ENCODE peak calls at places on chromosomes 2 and 18, in six cellular contexts. One of them, this sample, is unnamed. For H3K9me3, the result is how much of the 10 kb centered on the place peaks cover.

GRCh38 chr2:167733750-167734149 is 513.6 kb downstream of the STK39 start:
- DNase-seq in IMR-90: peak
- DNase-seq in mesenchymal stem cell: peak
- DNase-seq in H1: no peak
- DNase-seq in trophoblast cell: no peak
- DNase-seq in neuronal stem cell: no peak
- DNase-seq in this sample: no peak

GRCh38 chr2:195758846-195759245 is 101.8 kb downstream of the SLC39A10 start:
- DNase-seq in IMR-90: no peak
- DNase-seq in mesenchymal stem cell: no peak
- DNase-seq in H1: no peak
- DNase-seq in trophoblast cell: no peak
- DNase-seq in neuronal stem cell: no peak
- DNase-seq in this sample: no peak

GRCh38 chr2:99654419-99654818 is 164.6 kb upstream of the REV1 start:
- DNase-seq in IMR-90: peak
- DNase-seq in mesenchymal stem cell: no peak
- DNase-seq in H1: no peak
- DNase-seq in trophoblast cell: no peak
- DNase-seq in neuronal stem cell: no peak
- DNase-seq in this sample: no peak

GRCh38 chr2:191049728-191050639 is 36.0 kb upstream of the STAT1 start:
- DNase-seq in IMR-90: peak
- DNase-seq in mesenchymal stem cell: peak
- DNase-seq in H1: no peak
- DNase-seq in trophoblast cell: peak
- DNase-seq in neuronal stem cell: peak
- DNase-seq in this sample: no peak

GRCh38 chr2:208006833-208007232 is 18.5 kb downstream of the PLEKHM3 start:
- DNase-seq in IMR-90: peak
- DNase-seq in mesenchymal stem cell: peak
- DNase-seq in H1: no peak
- DNase-seq in trophoblast cell: no peak
- DNase-seq in neuronal stem cell: no peak
- DNase-seq in this sample: no peak

GRCh38 chr2:70340921-70341765 is 39.3 kb upstream of the FAM136A start:
- DNase-seq in IMR-90: peak
- DNase-seq in mesenchymal stem cell: peak
- DNase-seq in H1: peak
- DNase-seq in trophoblast cell: peak
- DNase-seq in neuronal stem cell: peak
- DNase-seq in this sample: peak

GRCh38 chr2:61898810-61899209 is 6.7 kb upstream of the COMMD1 start:
- DNase-seq in IMR-90: peak
- DNase-seq in mesenchymal stem cell: peak
- DNase-seq in H1: no peak
- DNase-seq in trophoblast cell: no peak
- DNase-seq in neuronal stem cell: no peak
- DNase-seq in this sample: no peak

GRCh38 chr2:234754126-234754525 is 197.7 kb upstream of the SH3BP4 start:
- DNase-seq in IMR-90: peak
- DNase-seq in mesenchymal stem cell: no peak
- DNase-seq in H1: no peak
- DNase-seq in trophoblast cell: no peak
- DNase-seq in neuronal stem cell: no peak
- DNase-seq in this sample: no peak

GRCh38 chr2:86788172-86788571 is 2.5 kb downstream of the CD8A start:
- DNase-seq in IMR-90: no peak
- DNase-seq in mesenchymal stem cell: no peak
- DNase-seq in H1: no peak
- DNase-seq in trophoblast cell: no peak
- DNase-seq in neuronal stem cell: no peak
- DNase-seq in this sample: no peak

GRCh38 chr18:62802523-62802922 is 87.2 kb downstream of the PHLPP1 start:
- DNase-seq in IMR-90: no peak
- DNase-seq in mesenchymal stem cell: no peak
- DNase-seq in H1: no peak
- DNase-seq in trophoblast cell: no peak
- DNase-seq in neuronal stem cell: no peak
- DNase-seq in this sample: no peak

GRCh38 chr2:159010963-159011362 is 42.5 kb downstream of the TANC1 start:
- DNase-seq in IMR-90: peak
- DNase-seq in mesenchymal stem cell: peak
- DNase-seq in H1: no peak
- DNase-seq in trophoblast cell: no peak
- DNase-seq in neuronal stem cell: no peak
- DNase-seq in this sample: no peak

GRCh38 chr2:212052412-212053159 is 486.0 kb downstream of the ERBB4 start:
- DNase-seq in IMR-90: peak
- DNase-seq in mesenchymal stem cell: peak
- DNase-seq in H1: no peak
- DNase-seq in trophoblast cell: no peak
- DNase-seq in neuronal stem cell: no peak
- DNase-seq in this sample: no peak

GRCh38 chr2:170739048-170739447 is 23.9 kb downstream of the SP5 start:
- DNase-seq in IMR-90: peak
- DNase-seq in mesenchymal stem cell: peak
- DNase-seq in H1: no peak
- DNase-seq in trophoblast cell: peak
- DNase-seq in neuronal stem cell: no peak
- DNase-seq in this sample: no peak

GRCh38 chr2:120736955-120737801 is 1.5 kb downstream of the GLI2 start:
- DNase-seq in IMR-90: peak
- DNase-seq in mesenchymal stem cell: peak
- DNase-seq in H1: peak
- DNase-seq in trophoblast cell: no peak
- DNase-seq in neuronal stem cell: peak
- DNase-seq in this sample: peak
- H3K4ac ChIP-seq in IMR-90: peak
- H3K4ac ChIP-seq in mesenchymal stem cell: peak
- H3K4ac ChIP-seq in H1: peak
- H3K4ac ChIP-seq in trophoblast cell: no peak
- H3K4ac ChIP-seq in neuronal stem cell: no peak
- H3K4ac ChIP-seq in this sample: no peak

GRCh38 chr2:13335862-13336535 is 619.3 kb downstream of the TRIB2 start:
- DNase-seq in IMR-90: no peak
- DNase-seq in mesenchymal stem cell: no peak
- DNase-seq in H1: no peak
- DNase-seq in trophoblast cell: no peak
- DNase-seq in neuronal stem cell: no peak
- DNase-seq in this sample: no peak

GRCh38 chr2:13332060-13332459 is 615.3 kb downstream of the TRIB2 start:
- DNase-seq in IMR-90: no peak
- DNase-seq in mesenchymal stem cell: no peak
- DNase-seq in H1: no peak
- DNase-seq in trophoblast cell: no peak
- DNase-seq in neuronal stem cell: no peak
- DNase-seq in this sample: no peak

DNA sequence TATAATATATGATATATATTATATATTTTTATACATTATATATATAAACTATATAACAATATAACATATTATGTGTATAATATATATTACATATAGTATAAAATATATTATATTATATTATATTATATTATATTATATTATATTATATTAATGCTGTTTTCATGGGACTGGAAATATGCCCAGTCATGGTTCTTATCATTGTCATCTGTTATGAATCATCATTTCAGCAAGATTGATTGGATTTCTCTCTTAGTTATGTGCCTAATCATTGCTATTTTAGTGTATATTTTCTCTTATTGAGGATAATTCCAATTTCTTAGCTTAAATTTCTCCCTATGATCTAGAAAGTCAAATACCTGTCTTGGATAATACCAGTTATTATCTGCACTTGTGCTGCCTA is 617.8 kb downstream of the TRIB2 start:
- DNase-seq in IMR-90: no peak
- DNase-seq in mesenchymal stem cell: no peak
- DNase-seq in H1: no peak
- DNase-seq in trophoblast cell: no peak
- DNase-seq in neuronal stem cell: no peak
- DNase-seq in this sample: no peak
- H3K9me3 ChIP-seq in IMR-90: under half
- H3K9me3 ChIP-seq in mesenchymal stem cell: under half
- H3K9me3 ChIP-seq in H1: under half
- H3K9me3 ChIP-seq in trophoblast cell: under half
- H3K9me3 ChIP-seq in neuronal stem cell: under half
- H3K9me3 ChIP-seq in this sample: under half

DNA sequence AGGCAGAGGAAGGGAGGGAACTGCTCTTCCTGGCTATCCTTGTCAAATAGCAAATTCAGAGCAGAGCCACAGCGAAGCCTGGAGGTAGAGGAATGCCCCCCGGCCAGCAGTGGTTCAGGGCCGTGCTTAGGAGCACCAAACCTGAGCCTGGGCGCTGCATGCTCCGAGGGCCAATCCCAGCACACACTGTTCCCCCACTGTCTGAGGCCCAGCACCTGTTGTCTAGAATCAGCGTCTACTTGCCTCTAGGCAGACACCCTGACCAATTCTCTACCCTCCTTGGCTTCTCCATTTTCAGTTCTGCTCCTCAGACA is 177.6 kb upstream of the PKDCC start:
- DNase-seq in IMR-90: no peak
- DNase-seq in mesenchymal stem cell: no peak
- DNase-seq in H1: no peak
- DNase-seq in trophoblast cell: no peak
- DNase-seq in neuronal stem cell: no peak
- DNase-seq in this sample: no peak
- H2AK5ac ChIP-seq in IMR-90: peak
- H2AK5ac ChIP-seq in mesenchymal stem cell: peak
- H2AK5ac ChIP-seq in H1: no peak
- H2AK5ac ChIP-seq in trophoblast cell: peak
- H2AK5ac ChIP-seq in neuronal stem cell: peak
- H2AK5ac ChIP-seq in this sample: no peak

GRCh38 chr18:48950536-48951447 is at the start of gene SMAD7:
- DNase-seq in IMR-90: no peak
- DNase-seq in mesenchymal stem cell: peak
- DNase-seq in H1: no peak
- DNase-seq in trophoblast cell: no peak
- DNase-seq in neuronal stem cell: no peak
- DNase-seq in this sample: peak
- H3K4ac ChIP-seq in IMR-90: peak
- H3K4ac ChIP-seq in mesenchymal stem cell: peak
- H3K4ac ChIP-seq in H1: peak
- H3K4ac ChIP-seq in trophoblast cell: peak
- H3K4ac ChIP-seq in neuronal stem cell: no peak
- H3K4ac ChIP-seq in this sample: no peak

GRCh38 chr2:182509-183122 is 81.2 kb downstream of the SH3YL1 start:
- DNase-seq in IMR-90: no peak
- DNase-seq in mesenchymal stem cell: no peak
- DNase-seq in H1: no peak
- DNase-seq in trophoblast cell: no peak
- DNase-seq in neuronal stem cell: peak
- DNase-seq in this sample: no peak
- H3K9me3 ChIP-seq in IMR-90: under half
- H3K9me3 ChIP-seq in mesenchymal stem cell: under half
- H3K9me3 ChIP-seq in H1: under half
- H3K9me3 ChIP-seq in trophoblast cell: under half
- H3K9me3 ChIP-seq in neuronal stem cell: under half
- H3K9me3 ChIP-seq in this sample: under half

GRCh38 chr2:219081701-219082331 is 21.1 kb upstream of the IHH start:
- DNase-seq in IMR-90: no peak
- DNase-seq in mesenchymal stem cell: no peak
- DNase-seq in H1: no peak
- DNase-seq in trophoblast cell: no peak
- DNase-seq in neuronal stem cell: no peak
- DNase-seq in this sample: no peak

GRCh38 chr2:219079417-219079816 is 18.7 kb upstream of the IHH start:
- DNase-seq in IMR-90: peak
- DNase-seq in mesenchymal stem cell: no peak
- DNase-seq in H1: no peak
- DNase-seq in trophoblast cell: no peak
- DNase-seq in neuronal stem cell: no peak
- DNase-seq in this sample: no peak

GRCh38 chr2:219081096-219081495 is 20.4 kb upstream of the IHH start:
- DNase-seq in IMR-90: no peak
- DNase-seq in mesenchymal stem cell: no peak
- DNase-seq in H1: no peak
- DNase-seq in trophoblast cell: no peak
- DNase-seq in neuronal stem cell: no peak
- DNase-seq in this sample: no peak

GRCh38 chr2:219076253-219076652 is 15.5 kb upstream of the IHH start:
- DNase-seq in IMR-90: no peak
- DNase-seq in mesenchymal stem cell: no peak
- DNase-seq in H1: no peak
- DNase-seq in trophoblast cell: no peak
- DNase-seq in neuronal stem cell: no peak
- DNase-seq in this sample: no peak

GRCh38 chr2:219078126-219078525 is 17.4 kb upstream of the IHH start:
- DNase-seq in IMR-90: no peak
- DNase-seq in mesenchymal stem cell: no peak
- DNase-seq in H1: no peak
- DNase-seq in trophoblast cell: no peak
- DNase-seq in neuronal stem cell: no peak
- DNase-seq in this sample: no peak
- H2AK5ac ChIP-seq in IMR-90: no peak
- H2AK5ac ChIP-seq in mesenchymal stem cell: no peak
- H2AK5ac ChIP-seq in H1: no peak
- H2AK5ac ChIP-seq in trophoblast cell: no peak
- H2AK5ac ChIP-seq in neuronal stem cell: no peak
- H2AK5ac ChIP-seq in this sample: no peak

DNA sequence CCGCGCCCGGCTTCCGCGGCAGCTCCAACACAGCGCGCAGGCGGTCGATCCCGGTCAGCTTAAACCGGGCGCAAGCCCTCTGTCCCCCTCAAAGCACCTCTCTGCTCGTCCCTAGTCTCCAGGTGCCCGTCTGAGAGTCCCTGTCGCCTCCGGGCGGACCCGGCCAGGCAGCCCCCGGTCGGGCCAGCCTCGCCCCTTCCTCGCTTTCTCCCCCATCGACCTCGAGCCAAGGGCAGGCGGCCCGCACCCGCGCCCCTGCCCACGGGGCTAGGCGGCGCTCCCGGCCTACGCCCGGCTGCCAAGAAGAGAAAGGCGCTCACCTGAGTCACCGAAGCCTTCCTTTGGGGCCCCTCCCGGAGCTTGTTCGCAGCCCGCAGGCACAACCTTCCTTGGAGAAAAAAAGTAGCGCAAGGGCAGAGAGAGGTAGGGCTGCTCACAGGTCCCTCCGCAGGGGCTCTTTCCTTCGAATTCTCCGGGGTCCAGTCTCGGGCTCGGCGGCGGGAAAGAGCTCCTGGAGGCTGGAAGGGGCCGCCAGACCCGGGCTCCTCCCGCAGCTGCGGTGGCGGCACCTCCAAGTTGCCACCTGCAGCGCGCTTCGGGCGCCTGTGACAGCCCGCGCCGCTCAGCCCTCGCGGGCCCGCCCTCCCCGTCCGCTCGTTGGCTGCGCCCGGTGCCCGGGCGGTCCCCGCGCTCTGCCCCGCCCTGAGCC is 86.4 kb upstream of the EPB41L3 start:
- DNase-seq in IMR-90: peak
- DNase-seq in mesenchymal stem cell: no peak
- DNase-seq in H1: peak
- DNase-seq in trophoblast cell: peak
- DNase-seq in neuronal stem cell: peak
- DNase-seq in this sample: peak
- H3K4ac ChIP-seq in IMR-90: no peak
- H3K4ac ChIP-seq in mesenchymal stem cell: no peak
- H3K4ac ChIP-seq in H1: no peak
- H3K4ac ChIP-seq in trophoblast cell: peak
- H3K4ac ChIP-seq in neuronal stem cell: no peak
- H3K4ac ChIP-seq in this sample: no peak

GRCh38 chr2:125588780-125589179 is 1067.2 kb upstream of the GYPC start:
- DNase-seq in IMR-90: no peak
- DNase-seq in mesenchymal stem cell: no peak
- DNase-seq in H1: no peak
- DNase-seq in trophoblast cell: no peak
- DNase-seq in neuronal stem cell: no peak
- DNase-seq in this sample: no peak
- H3K9me3 ChIP-seq in IMR-90: under half
- H3K9me3 ChIP-seq in mesenchymal stem cell: under half
- H3K9me3 ChIP-seq in H1: under half
- H3K9me3 ChIP-seq in trophoblast cell: under half
- H3K9me3 ChIP-seq in neuronal stem cell: under half
- H3K9me3 ChIP-seq in this sample: under half

GRCh38 chr2:128405981-128406601 is 87.4 kb upstream of the HS6ST1 start:
- DNase-seq in IMR-90: no peak
- DNase-seq in mesenchymal stem cell: no peak
- DNase-seq in H1: no peak
- DNase-seq in trophoblast cell: no peak
- DNase-seq in neuronal stem cell: no peak
- DNase-seq in this sample: no peak
- H2AK5ac ChIP-seq in IMR-90: peak
- H2AK5ac ChIP-seq in mesenchymal stem cell: no peak
- H2AK5ac ChIP-seq in H1: peak
- H2AK5ac ChIP-seq in trophoblast cell: peak
- H2AK5ac ChIP-seq in neuronal stem cell: no peak
- H2AK5ac ChIP-seq in this sample: no peak

This sample was measured in H9.